ENCODE peak calls at places on chromosome 5, in four cellular contexts. L, R, X and C are unnamed samples.

GRCh38 chr5:77129386-77129785 is 42.3 kb upstream of the ZBED3 start:
- DNase-seq in L (no peak), R (no peak), X (peak; percentile 57), C (peak; percentile 26)

GRCh38 chr5:74378464-74378863 is 262.1 kb downstream of the ENC1 start:
- DNase-seq in L (no peak), R (no peak), X (no peak), C (no peak)

GRCh38 chr5:59956130-59956773 is 62.7 kb upstream of the PDE4D start:
- DNase-seq in L (no peak), R (no peak), X (no peak), C (no peak)

GRCh38 chr5:115258001-115258400 is 4.7 kb downstream of the PGGT1B start:
- DNase-seq in L (no peak), R (no peak), X (no peak), C (no peak)

GRCh38 chr5:13316191-13316590 is 628.3 kb downstream of the DNAH5 start:
- DNase-seq in L (no peak), R (no peak), X (no peak), C (no peak)

GRCh38 chr5:153525536-153525935 is 35.1 kb downstream of the GRIA1 start:
- DNase-seq in L (no peak), R (no peak), X (no peak), C (no peak)

GRCh38 chr5:154190652-154191304 is at the start of gene GALNT10:
- DNase-seq in L (no peak), R (peak; percentile 66), X (peak; percentile 79), C (peak; percentile 56)

GRCh38 chr5:75668988-75669760 is 48.1 kb downstream of the POC5 start:
- DNase-seq in L (no peak), R (no peak), X (peak; percentile 70), C (no peak)

GRCh38 chr5:127757576-127757975 is 54.4 kb downstream of the CCDC192 start:
- DNase-seq in L (no peak), R (no peak), X (peak; percentile 77), C (peak; percentile 42)

GRCh38 chr5:97049175-97049574 is 93.2 kb downstream of the LIX1 start:
- DNase-seq in L (no peak), R (no peak), X (no peak), C (no peak)

GRCh38 chr5:176736271-176736965 is 73.9 kb upstream of the UNC5A start:
- DNase-seq in L (no peak), R (no peak), X (no peak), C (no peak)

GRCh38 chr5:57676228-57677098 is 193.9 kb upstream of the ACTBL2 start:
- DNase-seq in L (no peak), R (no peak), X (no peak), C (no peak)

GRCh38 chr5:80083115-80083890 is 48.2 kb downstream of the THBS4 start:
- DNase-seq in L (peak; percentile 61), R (no peak), X (peak; percentile 31), C (peak; percentile 69)

GRCh38 chr5:87137280-87137679 is 130.4 kb upstream of the RASA1 start:
- DNase-seq in L (peak; percentile 75), R (no peak), X (no peak), C (no peak)

GRCh38 chr5:87120518-87121314 is 147.0 kb upstream of the RASA1 start:
- DNase-seq in L (no peak), R (no peak), X (peak; percentile 74), C (peak; percentile 21)

GRCh38 chr5:133913413-133914155 is 54.8 kb downstream of the C5orf15 start:
- DNase-seq in L (no peak), R (no peak), X (no peak), C (no peak)

GRCh38 chr5:16178745-16179372 is 732 bp downstream of the MARCHF11 start:
- DNase-seq in L (no peak), R (peak; percentile 7), X (no peak), C (peak; percentile 27)

GRCh38 chr5:125348221-125348692 is 601.8 kb upstream of the ZNF608 start:
- DNase-seq in L (peak; percentile 69), R (no peak), X (no peak), C (no peak)

GRCh38 chr5:32916648-32917047 is 205.5 kb downstream of the NPR3 start:
- DNase-seq in L (no peak), R (no peak), X (peak; percentile 50), C (peak; percentile 43)

GRCh38 chr5:173317852-173318251 is 10.4 kb downstream of the STC2 start:
- DNase-seq in L (no peak), R (no peak), X (no peak), C (no peak)

GRCh38 chr5:168312606-168313297 is 21.3 kb downstream of the WWC1 start:
- DNase-seq in L (no peak), R (no peak), X (no peak), C (no peak)

GRCh38 chr5:139552893-139553575 is 8.1 kb upstream of the UBE2D2 start:
- DNase-seq in L (no peak), R (no peak), X (no peak), C (no peak)

GRCh38 chr5:80998590-80998979 is 38.4 kb downstream of the RASGRF2 start:
- DNase-seq in L (no peak), R (no peak), X (no peak), C (no peak)

GRCh38 chr5:154475613-154476342 is 2.2 kb downstream of the HAND1 start:
- DNase-seq in L (no peak), R (no peak), X (no peak), C (no peak)